ENCODE peak calls at places on chromosomes 1 and 21, in five cellular contexts. R, D, T, I and X are unnamed samples.

GRCh38 chr1:83060216-83060615 is 938.7 kb downstream of the TTLL7 start:
- DNase-seq in D (peak; percentile 31), T (no peak), I (no peak), R (no peak), X (no peak)

GRCh38 chr1:24098102-24098501 is 13.8 kb downstream of the MYOM3 start:
- DNase-seq in R (no peak), D (no peak), I (no peak), T (no peak), X (no peak)

GRCh38 chr1:48499211-48499610 is 27.2 kb upstream of the SPATA6 start:
- DNase-seq in R (no peak), I (no peak), T (no peak), D (no peak), X (no peak)

GRCh38 chr1:9397984-9398526 is 105.4 kb downstream of the SPSB1 start:
- DNase-seq in R (no peak), I (peak; percentile 82), T (no peak), D (no peak), X (no peak)

GRCh38 chr21:38525454-38525853 is 27.2 kb upstream of the ERG start:
- DNase-seq in R (no peak), D (no peak), T (no peak), I (no peak), X (no peak)

GRCh38 chr1:180232521-180233043 is 2.5 kb downstream of the LHX4 start:
- DNase-seq in I (peak; percentile 43), D (no peak), R (no peak), T (no peak), X (no peak)

GRCh38 chr21:41164981-41165650 is 2.8 kb upstream of the BACE2 start:
- DNase-seq in R (no peak), I (no peak), D (no peak), T (no peak), X (no peak)

GRCh38 chr1:207424570-207425131 is 29.5 kb upstream of the CR2 start:
- DNase-seq in D (no peak), I (no peak), R (no peak), T (no peak), X (no peak)

GRCh38 chr1:10685851-10686403 is 110.5 kb downstream of the CASZ1 start:
- DNase-seq in I (no peak), T (no peak), R (no peak), D (peak; percentile 66), X (peak; percentile 39)

GRCh38 chr21:39011911-39012310 is 171.3 kb downstream of the PSMG1 start:
- DNase-seq in D (no peak), T (no peak), I (no peak), R (no peak), X (no peak)

GRCh38 chr1:170805957-170806662 is 129.2 kb upstream of the MROH9 start:
- DNase-seq in T (no peak), I (peak; percentile 81), R (no peak), D (peak; percentile 6), X (no peak)

GRCh38 chr1:22141948-22142314 is 966 bp downstream of the WNT4 start:
- DNase-seq in D (peak; percentile 12), R (peak; percentile 35), I (no peak), T (no peak), X (no peak)

GRCh38 chr1:192905049-192905448 is 96.2 kb downstream of the RGS2 start:
- DNase-seq in I (no peak), R (no peak), D (no peak), T (no peak), X (no peak)

GRCh38 chr21:42601656-42602055 is 51.8 kb upstream of the PDE9A start:
- DNase-seq in T (no peak), R (no peak), I (no peak), D (no peak), X (no peak)

GRCh38 chr21:41254090-41254700 is 62.4 kb upstream of the FAM3B start:
- DNase-seq in T (no peak), D (no peak), I (no peak), R (no peak), X (no peak)

GRCh38 chr1:193525411-193525810 is 339.0 kb upstream of the B3GALT2 start:
- DNase-seq in I (no peak), T (no peak), R (no peak), D (no peak), X (no peak)

DNA sequence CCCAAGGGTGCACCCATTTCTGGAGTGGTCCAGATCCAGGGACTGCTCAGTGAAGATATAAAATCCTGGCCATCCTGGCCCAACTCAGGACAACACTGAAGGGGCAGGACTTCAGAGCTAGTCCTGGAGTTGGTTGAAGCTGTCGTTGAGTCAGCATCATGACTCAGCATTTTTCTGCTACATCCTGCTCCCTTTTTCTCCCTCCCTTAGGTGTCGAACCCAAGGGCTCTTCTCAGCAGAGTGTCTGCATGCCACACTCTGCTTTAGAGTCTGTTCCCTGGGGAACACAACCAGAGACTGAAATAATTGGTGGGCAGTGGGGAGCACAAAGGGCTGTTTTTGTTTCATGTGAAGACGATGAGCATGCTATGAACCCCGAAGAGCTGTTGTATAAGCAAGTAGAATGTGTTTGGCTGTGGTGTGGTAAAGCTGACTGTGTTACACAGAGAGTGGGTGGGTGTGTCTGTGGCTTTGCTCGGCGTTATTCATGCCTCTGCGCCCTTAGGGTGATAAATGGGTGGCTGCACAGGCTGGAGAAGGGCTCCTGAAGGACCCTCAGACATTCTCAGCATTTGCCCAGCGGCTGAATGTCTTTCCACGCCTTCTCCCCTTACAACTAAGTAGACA is 167.2 kb downstream of the CYYR1 start:
- DNase-seq in D (peak; percentile 35), R (peak; percentile 31), I (no peak), T (peak; percentile 3), X (no peak)
- H3K27ac ChIP-seq in D (no peak overlapping the region), R (no peak overlapping the region), I (no peak overlapping the region), T (no peak overlapping the region), X (no peak overlapping the region)

DNA sequence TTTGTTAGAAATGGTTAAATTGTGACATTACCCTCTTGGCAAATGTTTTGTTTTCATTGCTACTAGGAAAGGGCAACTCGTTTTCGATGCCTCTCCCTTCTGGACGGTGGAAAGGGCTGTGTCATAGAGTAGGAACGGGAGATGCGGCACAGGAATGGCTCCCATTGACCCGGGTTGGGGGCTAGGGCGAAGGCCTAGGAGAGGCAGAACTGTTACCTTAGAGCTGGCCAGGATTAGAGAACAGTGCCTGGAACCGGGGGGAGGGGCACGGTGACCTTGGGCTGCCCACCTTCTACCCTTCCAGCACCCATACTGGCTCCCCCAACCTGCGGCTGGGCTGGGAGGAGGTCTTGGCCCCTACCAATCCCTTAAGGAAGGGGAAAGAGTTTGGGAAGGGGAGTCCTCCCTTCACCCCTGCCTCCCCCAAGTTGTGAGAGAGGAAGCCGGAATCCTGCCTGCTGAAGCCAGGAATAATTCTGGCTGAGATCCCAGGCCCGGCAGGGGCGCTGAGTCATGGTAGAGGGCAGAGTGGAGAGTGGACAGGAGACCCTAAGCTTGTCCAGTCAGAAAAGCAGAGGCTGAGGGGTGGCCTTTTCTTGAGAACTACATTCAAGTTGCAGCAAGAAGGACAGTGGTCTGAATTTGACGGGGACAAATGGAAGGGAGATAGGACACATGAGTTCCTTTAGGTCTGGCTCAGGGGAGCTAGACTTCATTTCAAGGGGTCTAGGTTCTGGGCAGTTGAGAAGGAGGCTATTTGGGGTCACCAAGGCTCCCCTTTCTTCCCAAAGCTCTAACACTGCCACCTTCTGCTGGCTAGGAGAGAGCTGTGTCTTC is 8.2 kb downstream of the LMNA start:
- DNase-seq in T (peak; percentile 43), D (peak; percentile 64), I (peak; percentile 96), R (peak; percentile 29), X (peak; percentile 77)
- H3K27ac ChIP-seq in T (peak overlapping the region; percentile 92), D (peak overlapping the region; percentile 97), I (peak overlapping the region; percentile 99), R (peak overlapping the region; percentile 64), X (peak overlapping the region; percentile 97)

GRCh38 chr1:17642169-17642568 is 102.7 kb downstream of the ARHGEF10L start:
- DNase-seq in D (no peak), R (no peak), T (no peak), I (no peak), X (no peak)

GRCh38 chr1:17639703-17640340 is 100.3 kb downstream of the ARHGEF10L start:
- DNase-seq in I (no peak), D (no peak), T (no peak), R (no peak), X (no peak)

GRCh38 chr1:17640975-17641374 is 101.5 kb downstream of the ARHGEF10L start:
- DNase-seq in I (no peak), T (no peak), R (no peak), D (no peak), X (no peak)

GRCh38 chr1:17637055-17637454 is 97.6 kb downstream of the ARHGEF10L start:
- DNase-seq in D (no peak), R (no peak), I (no peak), T (no peak), X (no peak)

GRCh38 chr1:17640411-17640810 is 100.9 kb downstream of the ARHGEF10L start:
- DNase-seq in T (no peak), R (no peak), D (no peak), I (no peak), X (no peak)
- H3K27ac ChIP-seq in T (no peak overlapping the region), R (no peak overlapping the region), D (no peak overlapping the region), I (peak overlapping the region; percentile 100), X (no peak overlapping the region)

GRCh38 chr1:230155021-230155420 is 88.0 kb downstream of the GALNT2 start:
- DNase-seq in D (no peak), T (no peak), I (no peak), R (no peak), X (no peak)
- H3K27ac ChIP-seq in D (peak overlapping the region; percentile 47), T (no peak overlapping the region), I (no peak overlapping the region), R (no peak overlapping the region), X (no peak overlapping the region)

DNA sequence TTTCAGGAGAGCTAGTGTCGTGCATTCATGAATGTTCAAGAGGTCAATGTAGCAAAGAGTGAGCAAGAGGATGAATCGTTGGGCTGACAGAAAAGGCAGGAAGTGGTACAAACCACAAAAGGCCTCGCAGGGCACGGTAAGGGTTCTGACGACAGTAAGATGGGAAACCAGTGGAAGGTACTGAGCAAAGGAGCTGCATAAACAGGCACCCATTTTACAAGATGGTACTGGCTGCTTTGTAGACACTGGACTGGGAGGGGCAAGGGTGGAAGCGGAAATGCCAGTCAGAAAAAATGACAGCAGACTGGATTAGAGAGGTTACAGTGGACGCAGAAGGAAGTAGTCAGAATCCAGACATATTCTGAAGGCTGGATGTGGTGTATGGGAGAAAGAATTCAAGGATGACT is 123.5 kb downstream of the PTPN14 start:
- DNase-seq in T (no peak), R (no peak), D (no peak), I (no peak), X (no peak)
- H3K27ac ChIP-seq in T (no peak overlapping the region), R (no peak overlapping the region), D (no peak overlapping the region), I (no peak overlapping the region), X (no peak overlapping the region)

GRCh38 chr1:231418101-231418740 is 3.9 kb downstream of the EGLN1 start:
- DNase-seq in I (no peak), R (no peak), D (no peak), T (no peak), X (no peak)
- H3K27ac ChIP-seq in I (peak overlapping the region; percentile 99), R (no peak overlapping the region), D (no peak overlapping the region), T (no peak overlapping the region), X (no peak overlapping the region)

DNA sequence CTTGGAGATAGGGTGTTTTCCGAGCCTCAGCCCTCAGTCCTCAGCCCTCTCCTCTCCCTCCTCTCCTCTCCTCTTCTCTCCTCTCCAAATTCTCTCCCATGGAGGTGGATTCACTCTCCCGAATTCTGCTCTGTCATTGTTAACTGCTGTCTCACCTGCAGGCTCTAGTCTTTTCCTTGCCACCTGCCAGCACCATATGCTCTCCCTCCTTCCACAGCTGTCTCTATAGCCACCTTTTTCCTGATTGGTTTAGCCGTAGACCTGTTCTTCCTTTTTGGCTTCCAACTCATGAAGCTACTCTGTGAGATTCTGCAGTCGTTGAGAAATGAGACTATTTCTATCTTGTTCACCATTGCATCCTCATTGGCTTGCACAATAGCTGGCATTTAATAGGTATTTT is 19.7 kb downstream of the COG2 start:
- DNase-seq in T (no peak), I (no peak), R (no peak), D (no peak), X (no peak)
- H3K27ac ChIP-seq in T (no peak overlapping the region), I (no peak overlapping the region), R (no peak overlapping the region), D (no peak overlapping the region), X (no peak overlapping the region)